ENCODE peak calls at places on chromosomes 5 and 9, in four cellular contexts. J is IMR-90, R is A549, P is mammary epithelial cell. W is an unnamed sample.
A peak's percentile ranks its signal among the peaks of the same experiment; 100 is the strongest.

GRCh38 chr5:167851416-167851815 is 440.0 kb upstream of the WWC1 start:
- DNase-seq in P (no peak), J (no peak), R (no peak), W (no peak)

GRCh38 chr5:66144074-66144798 is at the start of gene SREK1:
- DNase-seq in P (peak; percentile 94), J (peak; percentile 92), R (peak; percentile 96), W (peak; percentile 82)

GRCh38 chr5:10057356-10057755 is 192.3 kb downstream of the ATPSCKMT start:
- DNase-seq in R (no peak), J (no peak), P (no peak), W (no peak)

GRCh38 chr5:137481596-137481995 is 17.5 kb downstream of the SPOCK1 start:
- DNase-seq in J (no peak), P (peak; percentile 55), R (no peak), W (peak; percentile 59)

GRCh38 chr9:127742435-127743088 is 7.5 kb upstream of the TOR2A start:
- DNase-seq in P (peak; percentile 27), R (peak; percentile 94), J (peak; percentile 62), W (peak; percentile 75)

GRCh38 chr9:120642129-120642528 is 62.2 kb upstream of the CDK5RAP2 start:
- DNase-seq in R (no peak), J (peak; percentile 41), P (no peak), W (peak; percentile 14)

GRCh38 chr9:38331141-38331540 is 61.4 kb upstream of the ALDH1B1 start:
- DNase-seq in J (no peak), R (no peak), P (no peak), W (no peak)

GRCh38 chr5:140840978-140841962 is at the start of gene PCDHA8:
- DNase-seq in P (no peak), J (no peak), R (peak; percentile 20), W (no peak)

GRCh38 chr9:133246507-133247390 is 28.3 kb downstream of the ABO start:
- DNase-seq in J (no peak), P (no peak), R (no peak), W (no peak)

GRCh38 chr5:2224689-2225088 is 342.0 kb upstream of the IRX4 start:
- DNase-seq in R (no peak), J (no peak), P (no peak), W (no peak)

GRCh38 chr9:91546574-91546973 is 122.9 kb upstream of the NFIL3 start:
- DNase-seq in R (no peak), J (peak; percentile 81), P (peak; percentile 88), W (peak; percentile 91)

GRCh38 chr5:143208781-143209510 is 194.5 kb downstream of the NR3C1 start:
- DNase-seq in P (no peak), J (peak; percentile 47), R (no peak), W (no peak)

GRCh38 chr5:139817362-139817761 is 21.8 kb downstream of the PSD2 start:
- DNase-seq in J (no peak), P (no peak), R (no peak), W (no peak)

GRCh38 chr9:89234636-89235035 is 56.0 kb upstream of the SHC3 start:
- DNase-seq in P (peak; percentile 10), J (peak; percentile 13), R (peak; percentile 22), W (no peak)

GRCh38 chr5:107805819-107806218 is 135.1 kb upstream of the EFNA5 start:
- DNase-seq in R (no peak), J (no peak), P (no peak), W (no peak)

GRCh38 chr9:107778666-107779065 is 289.1 kb upstream of the KLF4 start:
- DNase-seq in J (no peak), R (no peak), P (no peak), W (no peak)

GRCh38 chr5:128163991-128164390 is 80.4 kb downstream of the SLC12A2 start:
- DNase-seq in J (peak; percentile 60), P (peak; percentile 86), R (no peak), W (peak; percentile 86)

DNA sequence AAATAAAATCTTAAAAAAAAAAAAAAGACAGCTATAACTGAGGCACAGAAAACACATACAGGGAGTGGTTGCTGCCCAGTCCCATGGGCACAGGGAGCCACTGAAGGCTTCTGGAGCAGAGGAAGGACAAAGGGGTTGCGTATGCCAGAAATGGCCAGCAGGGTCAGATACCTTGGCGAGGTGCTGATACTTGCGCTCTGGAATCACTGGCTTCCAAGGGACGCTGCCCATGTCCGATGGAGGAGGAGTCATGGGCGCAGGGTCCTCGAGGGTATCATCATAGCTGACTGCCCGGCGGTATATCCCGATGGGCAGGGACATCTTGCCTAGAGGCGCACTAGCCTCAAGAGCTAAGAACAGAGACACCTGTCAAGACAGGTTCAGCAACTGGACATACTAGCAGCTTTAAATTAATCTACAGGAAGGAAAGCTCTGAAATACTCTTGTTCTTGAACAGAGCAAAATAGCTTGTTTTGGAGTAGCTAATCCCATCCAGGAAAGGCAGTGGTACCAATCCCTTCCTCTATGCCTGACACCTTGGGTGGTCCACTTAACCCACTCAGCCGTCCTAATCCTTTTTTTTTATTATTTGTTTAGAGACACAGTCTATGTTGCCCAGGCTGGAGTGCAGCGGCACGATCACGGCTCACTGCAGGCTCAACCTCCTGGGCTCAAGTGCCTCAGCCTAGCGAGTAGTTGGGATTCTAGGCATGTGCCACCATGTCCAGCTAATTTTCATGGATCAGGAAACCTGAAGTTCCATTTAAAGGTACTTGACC is 6.0 kb downstream of the KIAA1191 start:
- DNase-seq in P (no peak), J (no peak), R (peak; percentile 25), W (no peak)
- TF ChIP-seq CTCF in P (no peak), J (no peak), R (no peak), W (peak; percentile 14)

DNA sequence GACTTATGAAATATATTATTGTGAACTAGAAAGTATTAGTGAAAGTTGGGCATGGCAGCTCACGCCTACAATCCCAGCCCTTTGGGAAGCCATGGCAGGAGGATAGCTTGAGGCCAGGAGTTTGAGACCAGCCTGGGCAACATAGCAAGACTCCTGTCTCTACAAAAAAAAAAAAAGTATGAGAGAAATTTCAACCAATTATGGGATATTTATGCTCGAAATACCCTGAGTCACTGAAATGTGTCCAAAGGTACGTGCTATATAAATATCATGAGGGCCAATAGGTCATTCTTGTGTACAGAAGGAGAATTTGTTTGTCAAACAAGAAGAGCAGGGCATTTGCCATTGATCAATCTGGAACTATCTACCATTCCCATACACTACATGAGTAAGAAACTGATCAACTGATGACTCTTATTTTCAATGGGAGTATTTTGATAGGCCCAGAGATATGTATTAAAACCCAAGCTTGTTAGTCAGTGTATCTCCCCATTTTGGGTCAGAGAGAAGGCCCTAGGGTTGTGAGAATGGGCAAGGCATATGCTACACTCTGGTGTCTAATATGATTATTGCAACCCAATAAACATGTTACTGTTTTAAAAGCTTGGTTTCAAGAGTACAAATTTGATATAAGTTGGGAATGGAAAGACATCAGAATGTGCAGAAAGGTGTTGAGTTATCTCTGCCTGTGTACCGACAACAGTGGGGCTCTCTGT is 21.7 kb upstream of the HOMER1 start:
- DNase-seq in J (peak; percentile 5), R (no peak), P (no peak), W (no peak)
- TF ChIP-seq CTCF in J (peak; percentile 38), R (no peak), P (peak; percentile 34), W (peak; percentile 4)

GRCh38 chr5:58851571-58851970 is 268.7 kb downstream of the RAB3C start:
- DNase-seq in P (no peak), R (no peak), J (no peak), W (no peak)

GRCh38 chr5:58847041-58847440 is 264.2 kb downstream of the RAB3C start:
- DNase-seq in J (no peak), P (no peak), R (no peak), W (no peak)

GRCh38 chr5:58854396-58854795 is 271.5 kb downstream of the RAB3C start:
- DNase-seq in J (no peak), R (no peak), P (no peak), W (no peak)

GRCh38 chr5:58849151-58849550 is 266.3 kb downstream of the RAB3C start:
- DNase-seq in P (no peak), R (no peak), J (no peak), W (no peak)

DNA sequence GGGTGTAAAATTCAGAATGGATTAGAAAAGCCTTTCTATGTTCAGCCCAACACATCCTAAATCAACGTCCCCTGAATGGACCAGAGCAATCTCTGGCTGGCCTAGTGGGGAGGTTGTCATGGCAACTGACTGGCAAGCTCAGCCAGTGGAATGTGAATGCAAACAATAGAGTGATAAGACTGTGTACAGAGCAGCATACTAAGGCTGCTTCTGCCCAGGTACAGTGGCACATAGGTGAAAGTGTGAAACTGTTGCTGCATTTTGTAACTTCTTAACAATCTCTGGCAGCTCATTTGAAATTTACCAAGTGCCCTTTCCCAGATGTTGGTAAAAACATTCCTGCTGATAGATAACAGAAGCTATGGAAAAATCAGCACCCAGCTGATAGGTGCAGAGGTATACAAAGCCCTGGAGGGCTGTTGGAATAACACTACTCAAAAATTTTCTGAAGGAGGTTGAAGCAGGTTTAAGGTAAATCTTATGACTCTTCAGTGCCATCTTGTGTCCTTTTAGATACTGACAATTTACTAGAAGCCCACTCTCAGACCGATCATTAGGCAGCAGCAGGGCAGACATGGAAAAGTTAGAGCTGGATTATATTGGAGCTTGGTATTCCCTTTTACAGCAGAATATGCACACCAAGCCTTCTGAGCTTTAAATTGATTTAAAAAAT is 267.3 kb downstream of the RAB3C start:
- DNase-seq in R (peak; percentile 54), P (peak; percentile 9), J (peak; percentile 26), W (peak; percentile 44)
- TF ChIP-seq CTCF in R (peak; percentile 60), P (peak; percentile 57), J (peak; percentile 48), W (peak; percentile 40)

DNA sequence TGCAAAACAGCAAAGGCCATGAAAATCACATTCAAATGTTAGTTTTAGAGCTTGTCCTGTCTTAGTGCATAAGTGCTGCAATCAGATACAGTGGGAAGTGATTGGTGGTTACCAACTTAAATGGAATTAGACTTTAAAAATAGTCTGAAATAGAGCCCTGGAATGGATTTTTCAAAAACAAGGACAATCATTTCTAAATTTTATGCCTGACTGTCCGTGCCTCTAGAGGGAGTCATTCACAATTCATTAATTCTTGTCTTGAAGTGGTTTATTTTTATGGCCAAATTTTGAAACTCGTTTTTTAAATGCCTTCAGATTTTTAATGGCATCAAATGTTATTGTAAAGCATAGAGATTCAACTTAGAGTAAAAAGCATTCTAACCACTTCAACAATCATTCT is 561.8 kb upstream of the DAB2 start:
- DNase-seq in R (no peak), J (no peak), P (no peak), W (no peak)
- TF ChIP-seq CTCF in R (peak; percentile 12), J (no peak), P (peak; percentile 35), W (peak; percentile 14)

GRCh38 chr9:81083062-81083461 is 606.3 kb downstream of the TLE1 start:
- DNase-seq in P (no peak), J (peak; percentile 40), R (no peak), W (no peak)
- TF ChIP-seq CTCF in P (peak; percentile 18), J (peak; percentile 16), R (no peak), W (no peak)

GRCh38 chr9:106111039-106111740 is 416.8 kb downstream of the TMEM38B start:
- DNase-seq in R (no peak), J (no peak), P (no peak), W (no peak)
- TF ChIP-seq CTCF in R (no peak), J (no peak), P (no peak), W (no peak)

DNA sequence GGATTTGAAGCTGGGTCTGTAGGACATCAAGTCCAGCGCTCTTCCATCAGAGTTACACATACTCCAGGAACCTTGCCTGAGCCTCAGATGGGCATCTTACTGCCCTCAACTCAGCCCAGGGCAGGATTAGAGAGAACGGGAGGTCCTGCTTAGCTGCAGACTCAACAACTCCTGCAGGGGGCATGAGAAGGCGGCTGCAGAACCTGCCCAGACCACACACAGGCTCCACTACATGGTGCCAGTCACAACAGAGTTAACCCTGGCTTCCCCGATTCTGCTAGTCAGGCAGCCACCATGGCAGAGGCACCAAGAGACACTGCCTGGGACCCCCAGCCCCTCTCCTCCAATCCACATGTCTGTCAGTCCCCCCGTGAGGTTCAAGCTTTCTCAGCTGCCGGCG is 23.9 kb upstream of the CPLX2 start:
- DNase-seq in R (peak; percentile 84), J (peak; percentile 19), P (no peak), W (no peak)
- TF ChIP-seq CTCF in R (peak; percentile 45), J (peak; percentile 41), P (no peak), W (no peak)

W was measured in bronchial epithelial cell.